ENCODE peak calls at places on chromosomes 1 and 21, in eight cellular contexts. J is kidney glomerular epithelial cell, F is RPMI8226, K is sigmoid colon, I is HS-27A, G is MM.1S, N is ELR, R is glutamatergic neuron. M is an unnamed sample.

GRCh38 chr1:226985839-226986463 is 45.9 kb downstream of the COQ8A start:
- DNase-seq in J (no peak), F (no peak), K (peak), I (no peak), G (no peak), N (no peak), R (no peak), M (no peak)

GRCh38 chr1:168636642-168637111 is 60.3 kb downstream of the XCL1 start:
- DNase-seq in J (peak), F (no peak), K (peak), I (peak), G (peak), N (no peak), R (no peak), M (peak)

GRCh38 chr1:184621262-184621661 is 133.4 kb downstream of the EDEM3 start:
- DNase-seq in J (no peak), F (no peak), K (peak), I (no peak), G (no peak), N (no peak), R (no peak), M (no peak)

GRCh38 chr1:46342084-46342656 is 1.6 kb downstream of the NSUN4 start:
- DNase-seq in J (peak), F (peak), K (no peak), I (no peak), G (peak), N (peak), R (no peak), M (no peak)

GRCh38 chr21:45497846-45498645 is 44.2 kb downstream of the SLC19A1 start:
- DNase-seq in J (no peak), F (no peak), K (peak), I (no peak), G (no peak), N (no peak), R (no peak), M (no peak)

GRCh38 chr1:66294692-66295384 is 239.1 kb upstream of the SGIP1 start:
- DNase-seq in J (peak), F (no peak), K (no peak), I (no peak), G (no peak), N (peak), R (no peak), M (no peak)

GRCh38 chr1:234955107-234955731 is 173.4 kb downstream of the TOMM20 start:
- DNase-seq in J (no peak), F (peak), K (peak), I (no peak), G (no peak), N (no peak), R (peak), M (peak)

GRCh38 chr1:42682739-42683529 is 716 bp downstream of the YBX1 start:
- DNase-seq in J (no peak), F (peak), K (peak), I (no peak), G (peak), N (peak), R (peak), M (peak)

GRCh38 chr1:116806245-116806644 is 52.0 kb downstream of the CD2 start:
- DNase-seq in J (no peak), F (peak), K (no peak), I (no peak), G (peak), N (no peak), R (no peak), M (no peak)

GRCh38 chr1:8915446-8915845 is 30.2 kb upstream of the CA6 start:
- DNase-seq in J (no peak), F (no peak), K (no peak), I (no peak), G (no peak), N (no peak), R (no peak), M (no peak)

GRCh38 chr1:172533511-172534116 is 664 bp downstream of the SUCO start:
- DNase-seq in J (no peak), F (peak), K (peak), I (peak), G (peak), N (peak), R (peak), M (peak)

GRCh38 chr21:32298148-32298559 is 501 bp upstream of the MRAP start:
- DNase-seq in J (no peak), F (no peak), K (no peak), I (no peak), G (no peak), N (no peak), R (no peak), M (no peak)

GRCh38 chr1:17158961-17159360 is 39.7 kb upstream of the PADI2 start:
- DNase-seq in J (no peak), F (no peak), K (no peak), I (no peak), G (no peak), N (no peak), R (no peak), M (no peak)

GRCh38 chr1:213041443-213041842 is 9.6 kb upstream of the RPS6KC1 start:
- DNase-seq in J (no peak), F (no peak), K (no peak), I (peak), G (no peak), N (peak), R (no peak), M (peak)

GRCh38 chr1:227779021-227779441 is 36.4 kb upstream of the PRSS38 start:
- DNase-seq in J (no peak), F (no peak), K (peak), I (no peak), G (no peak), N (no peak), R (no peak), M (no peak)

M was measured in OCI-M1.